ENCODE peak calls at places on chromosome 3, in eight cellular contexts. U is GM06990; T is CD4-positive, alpha-beta memory T cell; X is activated T-cell treated with anti-CD3 and anti-CD28 coated beads for 1 hour; D is lower lobe of right lung; S is type B pancreatic cell; W is NCI-H1930; O is fibroblast of mammary gland. G is an unnamed sample.

GRCh38 chr3:125110016-125110875 is 54.4 kb upstream of the HEG1 start:
- DNase-seq in U (no peak), T (no peak), X (no peak), D (no peak), S (no peak), W (no peak), O (peak), G (no peak)

GRCh38 chr3:148582126-148582525 is 115.6 kb upstream of the AGTR1 start:
- DNase-seq in U (no peak), T (no peak), X (no peak), D (no peak), S (no peak), W (no peak), O (peak), G (no peak)

GRCh38 chr3:5239602-5240001 is 52.1 kb downstream of the EDEM1 start:
- DNase-seq in U (no peak), T (no peak), X (no peak), D (no peak), S (no peak), W (no peak), O (peak), G (no peak)

GRCh38 chr3:76063019-76063418 is 277.7 kb upstream of the ZNF717 start:
- DNase-seq in U (no peak), T (no peak), X (no peak), D (no peak), S (no peak), W (no peak), O (peak), G (no peak)

GRCh38 chr3:72678892-72679291 is 169.4 kb downstream of the SHQ1 start:
- DNase-seq in U (no peak), T (no peak), X (no peak), D (no peak), S (no peak), W (no peak), O (no peak), G (no peak)

GRCh38 chr3:171323934-171324535 is 136.2 kb downstream of the TNIK start:
- DNase-seq in U (no peak), T (no peak), X (no peak), D (no peak), S (no peak), W (no peak), O (peak), G (no peak)

GRCh38 chr3:59766165-59766872 is 716.5 kb upstream of the CFAP20DC start:
- DNase-seq in U (no peak), T (no peak), X (no peak), D (no peak), S (no peak), W (no peak), O (peak), G (no peak)

GRCh38 chr3:175702956-175703355 is 843.8 kb downstream of the NAALADL2 start:
- DNase-seq in U (no peak), T (no peak), X (no peak), D (no peak), S (no peak), W (no peak), O (no peak), G (no peak)

GRCh38 chr3:66018047-66019033 is 20.4 kb downstream of the MAGI1 start:
- DNase-seq in U (no peak), T (no peak), X (no peak), D (no peak), S (no peak), W (no peak), O (no peak), G (no peak)

GRCh38 chr3:39505866-39506738 is 38.6 kb downstream of the MOBP start:
- DNase-seq in U (no peak), T (no peak), X (no peak), D (no peak), S (no peak), W (no peak), O (peak), G (no peak)